ENCODE peak calls at places on chromosomes 13 and 19, in four cellular contexts. K is uterus, A is lower lobe of right lung, W is ascending aorta. R is an unnamed sample. For H3K4me1, the result is how much of the 10 kb centered on the place peaks cover.

GRCh38 chr13:64553411-64554129 is 2676.6 kb downstream of the PCDH9 start:
- DNase-seq in K (no peak), A (no peak), W (no peak), R (no peak)

GRCh38 chr19:47296036-47296435 is 13.6 kb upstream of the C5AR1 start:
- DNase-seq in K (peak), A (peak), W (no peak), R (peak)

GRCh38 chr19:46291829-46292228 is 5.0 kb upstream of the HIF3A start:
- DNase-seq in K (no peak), A (no peak), W (no peak), R (no peak)

GRCh38 chr13:31468114-31468902 is 268.5 kb downstream of the B3GLCT start:
- DNase-seq in K (no peak), A (no peak), W (no peak), R (no peak)

GRCh38 chr19:44856438-44857083 is 10.5 kb downstream of the NECTIN2 start:
- DNase-seq in K (no peak), A (no peak), W (no peak), R (no peak)

GRCh38 chr13:48586591-48587103 is 53.8 kb upstream of the RCBTB2 start:
- DNase-seq in K (peak), A (no peak), W (no peak), R (no peak)

GRCh38 chr13:40697711-40698110 is 31.3 kb upstream of the FOXO1 start:
- DNase-seq in K (no peak), A (no peak), W (no peak), R (no peak)

GRCh38 chr19:10899171-10899653 is 27.9 kb downstream of the CARM1 start:
- DNase-seq in K (no peak), A (peak), W (no peak), R (peak)

GRCh38 chr19:55257461-55258411 is 1.1 kb downstream of the PPP6R1 start:
- DNase-seq in K (no peak), A (no peak), W (no peak), R (no peak)

GRCh38 chr19:17869114-17869608 is 2.6 kb upstream of the SLC5A5 start:
- DNase-seq in K (no peak), A (no peak), W (no peak), R (no peak)

GRCh38 chr19:35365303-35365702 is 5.6 kb upstream of the GPR42 start:
- DNase-seq in K (no peak), A (no peak), W (no peak), R (no peak)

GRCh38 chr13:73136776-73137175 is 78.0 kb downstream of the KLF5 start:
- DNase-seq in K (no peak), A (no peak), W (no peak), R (no peak)

GRCh38 chr13:73138276-73138950 is 79.6 kb downstream of the KLF5 start:
- DNase-seq in K (no peak), A (no peak), W (no peak), R (no peak)

GRCh38 chr13:73141292-73141771 is 82.5 kb downstream of the KLF5 start:
- DNase-seq in K (no peak), A (no peak), W (no peak), R (no peak)

GRCh38 chr13:73140804-73141203 is 82.0 kb downstream of the KLF5 start:
- DNase-seq in K (no peak), A (no peak), W (no peak), R (no peak)

GRCh38 chr13:73138967-73139491 is 80.2 kb downstream of the KLF5 start:
- DNase-seq in K (no peak), A (no peak), W (no peak), R (no peak)
- H3K4me3 ChIP-seq in K (no peak), A (no peak), W (no peak), R (no peak)

GRCh38 chr13:27405521-27406134 is 18.8 kb upstream of the GTF3A start:
- DNase-seq in K (no peak), A (no peak), W (no peak), R (no peak)
- H3K27ac ChIP-seq in K (no peak), A (no peak), W (no peak), R (peak)

GRCh38 chr13:109751477-109751876 is 34.9 kb downstream of the IRS2 start:
- DNase-seq in K (no peak), A (no peak), W (no peak), R (no peak)

GRCh38 chr13:109750376-109750775 is 36.0 kb downstream of the IRS2 start:
- DNase-seq in K (no peak), A (no peak), W (no peak), R (no peak)

GRCh38 chr13:109747524-109747923 is 38.9 kb downstream of the IRS2 start:
- DNase-seq in K (no peak), A (no peak), W (no peak), R (no peak)

GRCh38 chr13:109748677-109749076 is 37.7 kb downstream of the IRS2 start:
- DNase-seq in K (no peak), A (no peak), W (no peak), R (no peak)

GRCh38 chr13:109749365-109749764 is 37.0 kb downstream of the IRS2 start:
- DNase-seq in K (no peak), A (no peak), W (no peak), R (no peak)
- H3K4me1 ChIP-seq in K (under half), A (under half), W (under half), R (under half)

GRCh38 chr13:42318570-42318969 is 46.6 kb downstream of the AKAP11 start:
- DNase-seq in K (no peak), A (no peak), W (no peak), R (no peak)

GRCh38 chr13:42322806-42323205 is 50.9 kb downstream of the AKAP11 start:
- DNase-seq in K (no peak), A (no peak), W (no peak), R (no peak)

DNA sequence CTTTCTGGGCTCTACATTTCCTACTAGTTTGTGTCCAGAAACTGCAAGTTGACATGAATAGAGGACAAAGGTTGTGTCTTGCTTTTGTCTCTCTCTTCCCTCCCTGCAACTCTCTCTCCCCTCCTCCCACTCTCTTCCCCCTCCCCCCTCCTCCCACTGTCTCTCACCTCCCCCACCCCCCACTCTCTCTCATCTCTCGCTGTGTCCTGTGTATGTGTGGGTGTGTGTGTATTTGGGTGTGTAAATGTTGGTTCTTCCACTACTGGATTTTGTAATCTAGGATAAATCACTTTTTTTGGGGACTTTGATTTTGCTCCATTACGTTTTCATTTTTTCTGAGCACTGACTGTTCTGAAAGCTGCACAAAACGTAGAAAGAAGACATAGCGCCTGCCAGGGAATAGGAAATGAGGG is 48.4 kb downstream of the AKAP11 start:
- DNase-seq in K (no peak), A (no peak), W (no peak), R (no peak)
- H3K4me3 ChIP-seq in K (no peak), A (no peak), W (no peak), R (no peak)

R was measured in pancreas.